ENCODE peak calls at places on chromosomes 1 and 21, in seven cellular contexts. M, X, L, U, K, I and Z are unnamed samples.

GRCh38 chr1:116328671-116329070 is 44.4 kb upstream of the ATP1A1 start:
- DNase-seq in M (no peak), X (no peak), L (no peak), U (no peak), K (no peak), I (no peak), Z (no peak)

GRCh38 chr1:151398691-151399065 is 695 bp upstream of the PSMB4 start:
- DNase-seq in M (no peak), X (no peak), L (no peak), U (no peak), K (no peak), I (no peak), Z (no peak)

GRCh38 chr1:77018386-77019156 is 151.3 kb downstream of the ST6GALNAC5 start:
- DNase-seq in M (no peak), X (no peak), L (no peak), U (no peak), K (no peak), I (no peak), Z (no peak)

GRCh38 chr1:5466487-5466886 is 525.7 kb downstream of the NPHP4 start:
- DNase-seq in M (no peak), X (no peak), L (no peak), U (no peak), K (no peak), I (no peak), Z (no peak)

GRCh38 chr1:195663549-195664280 is 944.5 kb downstream of the KCNT2 start:
- DNase-seq in M (no peak), X (no peak), L (no peak), U (peak; percentile 45), K (no peak), I (no peak), Z (peak; percentile 79)

GRCh38 chr1:183235503-183235902 is 49.4 kb downstream of the LAMC2 start:
- DNase-seq in M (no peak), X (no peak), L (no peak), U (no peak), K (no peak), I (peak; percentile 25), Z (no peak)

GRCh38 chr21:39121600-39122355 is 61.5 kb downstream of the PSMG1 start:
- DNase-seq in M (no peak), X (peak; percentile 65), L (no peak), U (no peak), K (no peak), I (no peak), Z (peak; percentile 48)

GRCh38 chr1:55035904-55036303 is 3.4 kb upstream of the PCSK9 start:
- DNase-seq in M (no peak), X (no peak), L (no peak), U (peak; percentile 60), K (no peak), I (no peak), Z (no peak)

GRCh38 chr1:27621067-27621920 is 13.7 kb downstream of the FGR start:
- DNase-seq in M (no peak), X (no peak), L (peak; percentile 49), U (no peak), K (peak; percentile 62), I (no peak), Z (peak; percentile 52)

GRCh38 chr1:145960468-145961108 is 2.8 kb upstream of the LIX1L start:
- DNase-seq in M (peak; percentile 89), X (peak; percentile 93), L (peak; percentile 72), U (peak; percentile 67), K (peak; percentile 70), I (peak; percentile 88), Z (peak; percentile 20)

GRCh38 chr21:19523731-19524130 is 1120.1 kb upstream of the TMPRSS15 start:
- DNase-seq in M (no peak), X (no peak), L (no peak), U (no peak), K (no peak), I (no peak), Z (no peak)

GRCh38 chr1:7042322-7043231 is 257.3 kb downstream of the CAMTA1 start:
- DNase-seq in M (no peak), X (no peak), L (peak; percentile 31), U (peak; percentile 48), K (no peak), I (no peak), Z (peak; percentile 24)

GRCh38 chr21:20789696-20790095 is 208.5 kb upstream of the NCAM2 start:
- DNase-seq in M (no peak), X (no peak), L (no peak), U (no peak), K (no peak), I (no peak), Z (no peak)

GRCh38 chr1:32001863-32002262 is 11.8 kb upstream of the KHDRBS1 start:
- DNase-seq in M (no peak), X (no peak), L (no peak), U (no peak), K (no peak), I (no peak), Z (no peak)

GRCh38 chr1:164914208-164914607 is 355.2 kb downstream of the PBX1 start:
- DNase-seq in M (no peak), X (no peak), L (peak; percentile 14), U (peak; percentile 58), K (no peak), I (no peak), Z (peak; percentile 2)

GRCh38 chr1:159071970-159072582 is 4.5 kb downstream of the AIM2 start:
- DNase-seq in M (no peak), X (no peak), L (peak; percentile 66), U (peak; percentile 69), K (no peak), I (no peak), Z (peak; percentile 46)

GRCh38 chr1:55070291-55070690 is 30.9 kb downstream of the PCSK9 start:
- DNase-seq in M (no peak), X (peak; percentile 54), L (no peak), U (no peak), K (no peak), I (no peak), Z (no peak)

GRCh38 chr21:38351961-38352521 is 95.2 kb downstream of the KCNJ15 start:
- DNase-seq in M (no peak), X (no peak), L (peak; percentile 72), U (peak; percentile 63), K (no peak), I (no peak), Z (peak; percentile 69)

GRCh38 chr21:35203093-35204021 is 154.3 kb upstream of the RUNX1 start:
- DNase-seq in M (no peak), X (peak; percentile 75), L (peak; percentile 94), U (no peak), K (no peak), I (no peak), Z (no peak)

GRCh38 chr1:108048311-108049082 is 83.5 kb upstream of the VAV3 start:
- DNase-seq in M (no peak), X (no peak), L (no peak), U (no peak), K (no peak), I (no peak), Z (no peak)

GRCh38 chr1:42932442-42932941 is 26.2 kb downstream of the SLC2A1 start:
- DNase-seq in M (no peak), X (no peak), L (no peak), U (no peak), K (no peak), I (no peak), Z (no peak)
- H3K4me1 ChIP-seq in M (no peaks in the 10 kb centered on the region), X (peaks cover 13% of the 10 kb centered on the region), L (peaks cover 3% of the 10 kb centered on the region), U (peaks cover 71% of the 10 kb centered on the region), K (peaks cover 66% of the 10 kb centered on the region), I (peaks cover 21% of the 10 kb centered on the region), Z (peaks cover 64% of the 10 kb centered on the region)

DNA sequence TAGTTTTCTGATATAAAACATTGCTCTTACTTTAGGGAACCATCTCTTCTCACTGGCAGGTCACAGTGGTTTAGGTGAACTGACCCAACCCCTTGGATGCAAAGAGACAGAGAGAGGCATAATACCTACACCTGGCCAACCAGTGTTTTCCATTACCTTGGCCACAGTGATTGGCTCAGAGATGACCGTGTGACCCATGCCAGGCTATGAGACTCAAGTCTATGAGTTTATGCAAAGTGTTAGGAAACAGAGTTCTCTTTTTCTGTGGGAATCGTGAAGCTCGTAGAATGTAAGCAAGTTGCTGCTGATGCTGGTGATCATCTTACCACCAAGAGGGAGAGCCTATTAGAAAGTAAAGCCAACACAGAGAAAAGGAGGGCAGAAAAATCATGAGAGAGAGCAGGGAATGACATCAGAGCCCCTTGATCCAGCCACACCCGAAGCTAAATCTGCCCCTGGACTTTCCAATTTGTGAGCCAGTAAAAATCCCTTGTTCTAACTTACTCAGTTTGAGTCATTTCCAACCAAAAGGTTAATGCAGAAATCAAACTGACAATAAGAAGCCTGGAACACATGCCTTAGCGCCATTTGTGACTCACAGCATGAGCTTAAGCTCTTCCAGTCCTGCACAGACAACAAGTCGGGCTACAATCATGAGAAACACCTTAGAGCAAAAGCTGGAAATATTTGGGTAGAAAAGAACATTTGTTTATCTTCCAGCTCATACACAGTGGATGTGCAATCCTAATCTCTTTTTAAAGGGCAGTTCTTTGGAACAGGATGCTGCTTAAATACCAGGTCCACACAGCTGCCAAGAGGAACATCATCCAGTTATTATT is 81.3 kb upstream of the KAZN start:
- DNase-seq in M (no peak), X (no peak), L (no peak), U (no peak), K (no peak), I (no peak), Z (peak; percentile 78)
- H3K4me1 ChIP-seq in M (no peaks in the 10 kb centered on the region), X (no peaks in the 10 kb centered on the region), L (no peaks in the 10 kb centered on the region), U (no peaks in the 10 kb centered on the region), K (peaks cover 8% of the 10 kb centered on the region), I (no peaks in the 10 kb centered on the region), Z (peaks cover 33% of the 10 kb centered on the region)

DNA sequence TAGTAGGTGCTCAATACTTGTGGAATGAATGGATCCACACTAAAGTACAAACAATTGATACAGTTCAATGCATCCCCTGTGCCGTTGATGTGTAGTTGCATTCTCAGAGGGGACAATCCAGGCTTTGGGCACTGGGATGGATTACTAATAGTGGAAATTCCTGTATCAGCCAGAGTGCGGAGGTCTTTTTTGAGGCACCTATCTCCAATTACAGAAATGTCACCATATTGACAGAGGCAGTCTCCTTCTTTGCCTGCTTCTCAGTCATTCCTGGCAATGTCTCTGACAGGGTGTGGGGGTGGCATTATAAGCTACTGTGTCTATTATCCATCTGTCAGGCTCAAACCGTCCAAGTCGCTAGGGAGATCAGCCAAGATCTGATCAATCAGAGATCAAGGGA is 3.2 kb upstream of the LAMB3 start:
- DNase-seq in M (no peak), X (no peak), L (no peak), U (no peak), K (no peak), I (no peak), Z (peak; percentile 66)
- H3K4me1 ChIP-seq in M (no peaks in the 10 kb centered on the region), X (peaks cover 6% of the 10 kb centered on the region), L (peaks cover 19% of the 10 kb centered on the region), U (peaks cover 52% of the 10 kb centered on the region), K (peaks cover 42% of the 10 kb centered on the region), I (peaks cover 6% of the 10 kb centered on the region), Z (peaks cover 68% of the 10 kb centered on the region)

DNA sequence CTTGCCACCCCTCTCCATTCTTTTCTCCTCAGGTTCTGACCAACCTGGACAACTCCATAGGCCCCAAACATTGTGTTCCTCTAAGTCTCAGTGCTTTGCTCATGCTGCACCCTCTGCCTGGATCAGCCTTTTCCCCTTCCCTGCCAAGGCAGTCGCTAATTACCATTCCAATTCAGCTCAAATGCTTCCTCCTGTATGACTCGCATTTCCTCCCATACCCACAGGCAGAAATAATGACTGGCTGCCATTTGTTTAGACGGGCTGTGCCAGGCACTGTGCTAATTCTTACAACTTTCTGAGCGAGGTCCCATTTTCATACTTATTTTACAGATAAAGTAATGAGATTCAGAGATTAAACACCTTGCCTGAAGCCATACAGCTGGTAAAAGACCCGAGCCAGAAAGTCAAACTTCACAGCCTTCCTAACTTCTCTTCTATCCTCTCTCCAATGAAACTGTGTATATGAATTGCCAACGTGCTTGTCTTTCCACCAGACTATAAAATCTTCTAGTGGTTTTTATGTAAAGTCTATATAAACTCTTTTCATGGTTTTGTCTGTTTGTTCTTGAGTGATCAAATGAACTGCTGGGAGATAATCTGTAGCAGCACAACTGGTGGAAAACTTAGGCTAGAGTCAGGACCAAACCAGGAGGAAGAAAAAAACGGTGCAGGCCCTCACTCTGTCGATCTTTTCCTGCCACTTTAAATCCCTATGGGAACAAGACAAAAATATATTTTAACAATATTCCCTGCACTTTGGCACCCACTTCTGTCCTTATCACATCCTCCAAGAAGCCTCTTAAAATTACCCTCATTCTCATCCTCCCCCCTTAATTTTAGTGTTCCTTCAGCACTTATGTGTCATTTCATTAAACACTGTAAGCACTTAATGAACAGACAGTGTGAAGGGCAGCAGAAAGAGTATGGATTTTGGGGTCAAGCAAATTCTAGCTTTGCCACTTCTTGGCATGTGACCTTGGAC is 33.7 kb downstream of the RAB3B start:
- DNase-seq in M (no peak), X (no peak), L (peak; percentile 56), U (no peak), K (no peak), I (no peak), Z (peak; percentile 17)
- H3K4me1 ChIP-seq in M (no peaks in the 10 kb centered on the region), X (no peaks in the 10 kb centered on the region), L (peaks cover 8% of the 10 kb centered on the region), U (peaks cover 6% of the 10 kb centered on the region), K (no peaks in the 10 kb centered on the region), I (no peaks in the 10 kb centered on the region), Z (no peaks in the 10 kb centered on the region)